ENCODE peak calls at places on chromosomes 11 and 22, in seven cellular contexts. D, V, S, I, L, E and K are unnamed samples. For H3K4me1, the result is how much of the 10 kb centered on the place peaks cover.

GRCh38 chr22:38345782-38346181 is 28.5 kb upstream of the CSNK1E start:
- DNase-seq in D (no peak), V (peak), S (peak), I (no peak), L (no peak), E (no peak), K (peak)

GRCh38 chr11:64750361-64751054 is 6.6 kb upstream of the RASGRP2 start:
- DNase-seq in D (no peak), V (no peak), S (peak), I (no peak), L (no peak), E (no peak), K (no peak)

GRCh38 chr11:134449713-134450112 is 37.7 kb upstream of the B3GAT1 start:
- DNase-seq in D (no peak), V (no peak), S (peak), I (no peak), L (no peak), E (no peak), K (no peak)

GRCh38 chr11:114821626-114822025 is 143.3 kb downstream of the NXPE2 start:
- DNase-seq in D (peak), V (no peak), S (no peak), I (no peak), L (peak), E (no peak), K (no peak)

GRCh38 chr11:45651841-45652745 is 13.3 kb downstream of the CHST1 start:
- DNase-seq in D (no peak), V (peak), S (peak), I (no peak), L (no peak), E (no peak), K (no peak)

GRCh38 chr22:27686534-27686933 is 115.0 kb downstream of the MN1 start:
- DNase-seq in D (peak), V (no peak), S (no peak), I (no peak), L (no peak), E (no peak), K (no peak)

GRCh38 chr11:1992111-1992510 is 5.5 kb downstream of the H19 start:
- DNase-seq in D (no peak), V (no peak), S (no peak), I (no peak), L (no peak), E (no peak), K (no peak)

GRCh38 chr11:34656062-34656720 is 35.3 kb downstream of the EHF start:
- DNase-seq in D (peak), V (peak), S (no peak), I (no peak), L (no peak), E (no peak), K (no peak)

GRCh38 chr11:36103933-36104530 is 160.2 kb downstream of the LDLRAD3 start:
- DNase-seq in D (no peak), V (no peak), S (no peak), I (no peak), L (no peak), E (no peak), K (no peak)

GRCh38 chr11:68200639-68201038 is 12.5 kb downstream of the KMT5B start:
- DNase-seq in D (peak), V (no peak), S (no peak), I (no peak), L (no peak), E (no peak), K (no peak)

GRCh38 chr11:134022748-134023147 is 46.1 kb upstream of the JAM3 start:
- DNase-seq in D (no peak), V (no peak), S (no peak), I (no peak), L (no peak), E (no peak), K (no peak)

GRCh38 chr11:123690490-123690889 is 36.1 kb upstream of the SCN3B start:
- DNase-seq in D (peak), V (no peak), S (no peak), I (no peak), L (peak), E (no peak), K (no peak)

GRCh38 chr11:113386866-113387265 is 713 bp upstream of the ANKK1 start:
- DNase-seq in D (no peak), V (no peak), S (no peak), I (no peak), L (no peak), E (no peak), K (no peak)

GRCh38 chr11:123235117-123235686 is 40.2 kb upstream of the CLMP start:
- DNase-seq in D (no peak), V (no peak), S (no peak), I (no peak), L (no peak), E (no peak), K (peak)

GRCh38 chr11:132980721-132981120 is 551.6 kb downstream of the OPCML start:
- DNase-seq in D (no peak), V (no peak), S (no peak), I (no peak), L (no peak), E (no peak), K (no peak)

GRCh38 chr22:39715778-39716495 is 145.4 kb downstream of the CACNA1I start:
- DNase-seq in D (no peak), V (no peak), S (peak), I (no peak), L (no peak), E (no peak), K (peak)

GRCh38 chr11:47345890-47346563 is 6.5 kb downstream of the MYBPC3 start:
- DNase-seq in D (no peak), V (no peak), S (no peak), I (no peak), L (no peak), E (no peak), K (no peak)

GRCh38 chr22:27514612-27515011 is 286.9 kb downstream of the MN1 start:
- DNase-seq in D (no peak), V (no peak), S (no peak), I (no peak), L (no peak), E (no peak), K (no peak)

GRCh38 chr11:93350835-93351234 is 20.3 kb downstream of the DEUP1 start:
- DNase-seq in D (no peak), V (no peak), S (no peak), I (no peak), L (no peak), E (no peak), K (no peak)

GRCh38 chr11:128714121-128714520 is 20.2 kb downstream of the FLI1 start:
- DNase-seq in D (no peak), V (no peak), S (no peak), I (no peak), L (no peak), E (no peak), K (no peak)

GRCh38 chr11:128708660-128709059 is 14.8 kb downstream of the FLI1 start:
- DNase-seq in D (no peak), V (no peak), S (no peak), I (no peak), L (no peak), E (no peak), K (no peak)

GRCh38 chr11:128709402-128709801 is 15.5 kb downstream of the FLI1 start:
- DNase-seq in D (peak), V (no peak), S (no peak), I (no peak), L (peak), E (no peak), K (no peak)

GRCh38 chr11:128713595-128713994 is 19.7 kb downstream of the FLI1 start:
- DNase-seq in D (peak), V (no peak), S (no peak), I (no peak), L (no peak), E (no peak), K (no peak)

GRCh38 chr11:128711136-128711535 is 17.3 kb downstream of the FLI1 start:
- DNase-seq in D (peak), V (no peak), S (no peak), I (no peak), L (peak), E (no peak), K (no peak)
- H3K4me1 ChIP-seq in D (under half), V (under half), S (half or more), I (under half), L (under half), E (under half), K (half or more)

DNA sequence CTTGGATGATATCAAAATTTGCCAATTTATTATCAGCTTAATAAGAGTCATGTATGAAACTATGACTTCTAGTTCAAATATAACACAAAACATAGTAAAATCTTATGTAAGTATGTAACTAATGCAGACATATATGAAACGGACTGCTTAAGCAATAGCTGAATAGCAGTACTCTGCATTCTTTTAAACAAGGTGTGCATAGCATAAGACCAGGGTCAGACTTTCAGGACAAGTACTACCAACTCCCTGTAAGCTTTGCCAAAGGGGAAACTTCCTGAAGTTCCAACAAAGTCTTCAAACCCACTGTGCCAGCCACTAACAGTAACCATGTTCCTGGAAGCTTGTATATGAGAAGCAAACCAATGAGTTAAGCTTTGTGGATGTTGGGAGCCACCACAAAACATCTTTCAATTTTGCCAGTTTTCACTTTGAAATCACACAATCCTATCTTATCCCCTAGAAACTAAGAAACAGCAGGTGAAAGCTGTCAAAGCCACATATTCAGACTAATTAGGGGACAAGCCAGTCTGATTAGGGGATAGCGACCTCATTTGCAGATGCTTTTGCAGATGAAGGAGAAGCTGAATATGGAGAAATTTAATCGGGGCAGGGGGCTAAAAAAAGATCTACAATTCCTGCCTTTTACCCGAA is 13.3 kb downstream of the RBFOX2 start:
- DNase-seq in D (no peak), V (no peak), S (no peak), I (no peak), L (no peak), E (no peak), K (no peak)
- H3K4me1 ChIP-seq in D (under half), V (half or more), S (under half), I (under half), L (under half), E (under half), K (under half)

GRCh38 chr11:117074122-117074521 is 24.1 kb downstream of the SIK3 start:
- DNase-seq in D (no peak), V (no peak), S (no peak), I (no peak), L (no peak), E (no peak), K (no peak)

GRCh38 chr11:117080370-117080769 is 17.9 kb downstream of the SIK3 start:
- DNase-seq in D (no peak), V (no peak), S (no peak), I (no peak), L (no peak), E (no peak), K (no peak)

GRCh38 chr11:117073539-117073938 is 24.7 kb downstream of the SIK3 start:
- DNase-seq in D (no peak), V (no peak), S (no peak), I (no peak), L (no peak), E (no peak), K (no peak)

GRCh38 chr11:117075186-117075585 is 23.0 kb downstream of the SIK3 start:
- DNase-seq in D (peak), V (no peak), S (no peak), I (no peak), L (peak), E (peak), K (no peak)

DNA sequence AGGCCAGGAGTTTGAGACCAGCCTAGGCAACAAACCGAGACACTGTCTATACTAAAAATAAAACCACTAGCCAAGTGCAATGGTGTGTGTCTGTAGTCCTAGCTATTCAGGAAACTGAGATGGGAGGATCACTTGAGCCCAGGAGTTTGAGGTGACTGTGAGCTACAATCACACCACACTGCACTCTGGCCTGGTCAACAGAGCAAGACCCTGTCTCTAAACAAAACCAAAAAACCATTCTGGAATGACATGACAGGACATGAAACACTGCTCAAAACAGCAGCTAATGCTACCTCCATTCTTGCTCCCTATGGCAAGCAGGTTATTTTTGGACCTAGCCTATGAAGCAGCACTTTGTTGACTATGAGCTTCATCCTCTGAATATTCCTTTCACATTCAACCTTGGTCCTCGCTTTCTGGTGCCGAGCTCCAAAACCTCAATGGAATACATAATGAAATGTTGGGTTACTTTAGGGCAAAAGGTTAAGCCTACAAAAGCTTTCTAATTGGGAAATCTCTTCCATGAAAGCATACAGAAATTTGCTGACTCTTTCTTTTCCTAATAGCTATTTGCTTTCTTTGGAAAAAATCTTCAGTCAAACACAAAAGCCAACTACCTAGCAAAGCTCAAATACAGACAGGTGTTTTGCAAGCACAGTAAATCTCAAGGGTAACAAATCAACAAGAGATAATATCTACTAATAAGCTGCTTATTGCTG is 21.1 kb downstream of the SIK3 start:
- DNase-seq in D (no peak), V (no peak), S (no peak), I (no peak), L (no peak), E (no peak), K (no peak)
- H3K4me1 ChIP-seq in D (under half), V (under half), S (under half), I (under half), L (under half), E (under half), K (under half)

GRCh38 chr11:72599325-72600117 is 74.7 kb downstream of the PDE2A start:
- DNase-seq in D (no peak), V (no peak), S (no peak), I (no peak), L (no peak), E (no peak), K (no peak)
- H3K4me1 ChIP-seq in D (under half), V (under half), S (under half), I (under half), L (under half), E (under half), K (under half)